ENCODE peak calls at places on chromosomes 11 and 22, in eight cellular contexts. D is HCEC 1CT; E is stimulated activated naive CD4-positive, alpha-beta T cell; V is Right ventricle myocardium superior; G is NCI-H2107; I is HCT116; B is GM04504; N is RKO. T is an unnamed sample.

GRCh38 chr11:57571631-57572030 is 4.2 kb upstream of the UBE2L6 start:
- DNase-seq in I (no peak), G (no peak), N (no peak), V (no peak), D (no peak), B (no peak), E (no peak), T (no peak)

GRCh38 chr11:117538731-117539130 is 211.1 kb downstream of the CEP164 start:
- DNase-seq in G (no peak), D (no peak), N (no peak), E (no peak), V (no peak), B (no peak), I (no peak), T (no peak)

GRCh38 chr11:129577986-129578385 is 202.3 kb downstream of the BARX2 start:
- DNase-seq in D (no peak), G (no peak), V (no peak), I (no peak), N (no peak), E (no peak), B (no peak), T (no peak)

GRCh38 chr11:129273944-129274343 is 81.8 kb upstream of the ARHGAP32 start:
- DNase-seq in V (no peak), D (no peak), G (no peak), N (no peak), B (no peak), I (no peak), E (no peak), T (no peak)

GRCh38 chr11:34160049-34160721 is 54.8 kb downstream of the NAT10 start:
- DNase-seq in B (no peak), N (no peak), G (no peak), E (no peak), D (no peak), I (no peak), V (peak; percentile 41), T (no peak)

GRCh38 chr11:19979519-19979845 is 180.8 kb downstream of the DBX1 start:
- DNase-seq in G (no peak), I (no peak), E (no peak), D (no peak), B (no peak), V (no peak), N (no peak), T (no peak)

GRCh38 chr11:19345848-19346681 is 105.3 kb upstream of the E2F8 start:
- DNase-seq in B (no peak), G (no peak), D (peak; percentile 33), I (no peak), V (peak; percentile 44), N (no peak), E (no peak), T (no peak)

GRCh38 chr11:109978895-109979294 is 114.3 kb upstream of the ZC3H12C start:
- DNase-seq in D (no peak), V (no peak), G (no peak), I (no peak), N (no peak), E (no peak), B (no peak), T (no peak)

GRCh38 chr22:36332623-36333331 is 55.0 kb downstream of the MYH9 start:
- DNase-seq in G (no peak), D (peak; percentile 88), E (peak; percentile 45), N (no peak), B (no peak), I (no peak), V (no peak), T (peak; percentile 83)

GRCh38 chr11:74689666-74690065 is 41.6 kb downstream of the CHRDL2 start:
- DNase-seq in G (no peak), D (peak; percentile 65), E (no peak), B (no peak), I (no peak), N (no peak), V (peak; percentile 4), T (no peak)

GRCh38 chr11:123195182-123196059 is at the start of gene CLMP:
- DNase-seq in V (peak; percentile 61), D (peak; percentile 75), B (no peak), N (no peak), E (no peak), G (no peak), I (no peak), T (no peak)

GRCh38 chr22:36386900-36387663 is 685 bp downstream of the MYH9 start:
- DNase-seq in G (no peak), V (peak; percentile 91), N (peak; percentile 71), D (peak; percentile 38), E (peak; percentile 59), B (no peak), I (no peak), T (no peak)

GRCh38 chr11:106585061-106585460 is 433.2 kb downstream of the GUCY1A2 start:
- DNase-seq in E (no peak), I (no peak), G (no peak), B (peak; percentile 13), N (peak; percentile 21), D (peak; percentile 55), V (no peak), T (no peak)

GRCh38 chr11:46855167-46855566 is 9.1 kb upstream of the CKAP5 start:
- DNase-seq in V (no peak), N (no peak), D (no peak), E (no peak), I (no peak), G (no peak), B (no peak), T (no peak)

GRCh38 chr22:25882366-25882765 is 140.4 kb downstream of the MYO18B start:
- DNase-seq in N (no peak), G (no peak), E (no peak), I (no peak), B (no peak), V (no peak), D (no peak), T (no peak)

GRCh38 chr11:116691779-116692178 is 81.0 kb downstream of the BUD13 start:
- DNase-seq in D (peak; percentile 13), B (peak; percentile 4), I (peak; percentile 6), E (peak; percentile 21), N (peak; percentile 38), V (no peak), G (peak; percentile 30), T (no peak)

GRCh38 chr22:24153959-24154358 is 27.3 kb upstream of the SUSD2 start:
- DNase-seq in E (peak; percentile 20), D (no peak), G (no peak), I (no peak), B (no peak), V (no peak), N (no peak), T (no peak)

GRCh38 chr11:12539570-12539969 is 134.7 kb upstream of the TEAD1 start:
- DNase-seq in I (no peak), E (no peak), B (peak; percentile 89), V (no peak), D (peak; percentile 97), N (peak; percentile 66), G (no peak), T (no peak)

GRCh38 chr11:86805873-86806310 is 5.5 kb downstream of the PRSS23 start:
- DNase-seq in N (no peak), V (no peak), D (peak; percentile 37), B (no peak), I (no peak), E (no peak), G (no peak), T (no peak)

GRCh38 chr11:82270870-82271269 is 462.8 kb downstream of the FAM181B start:
- DNase-seq in V (no peak), G (no peak), E (no peak), I (no peak), D (no peak), B (no peak), N (no peak), T (no peak)

GRCh38 chr11:45804806-45805304 is at the start of gene SLC35C1:
- DNase-seq in B (peak; percentile 84), I (peak; percentile 86), E (peak; percentile 92), V (peak; percentile 98), N (peak; percentile 97), D (peak; percentile 95), G (peak; percentile 84), T (peak; percentile 71)

GRCh38 chr11:43116071-43116470 is 195.7 kb upstream of the API5 start:
- DNase-seq in V (no peak), E (no peak), N (no peak), D (no peak), G (no peak), B (no peak), I (no peak), T (no peak)

GRCh38 chr11:129225190-129225589 is 33.1 kb upstream of the ARHGAP32 start:
- DNase-seq in B (no peak), V (no peak), D (peak; percentile 76), I (no peak), E (no peak), G (no peak), N (peak; percentile 42), T (no peak)

GRCh38 chr11:96075532-96075959 is 151.6 kb upstream of the MTMR2 start:
- DNase-seq in E (no peak), N (no peak), G (no peak), B (no peak), I (no peak), V (no peak), D (no peak), T (no peak)

GRCh38 chr11:72719144-72719543 is 33.1 kb downstream of the ARAP1 start:
- DNase-seq in D (no peak), I (no peak), G (no peak), N (no peak), E (no peak), V (peak; percentile 77), B (no peak), T (no peak)

T was measured in LNCaP clone FGC.